ENCODE peak calls at places on chromosomes 5 and 9, in six cellular contexts. W, G, H, N, C and J are unnamed samples.

GRCh38 chr9:72871685-72872084 is 81.2 kb downstream of the ALDH1A1 start:
- DNase-seq in W (no peak), G (no peak), H (peak), N (peak), C (no peak), J (peak)

GRCh38 chr9:136864996-136865767 is 926 bp downstream of the EDF1 start:
- DNase-seq in W (no peak), G (no peak), H (no peak), N (no peak), C (peak), J (no peak)

GRCh38 chr9:4501147-4501507 is 10.9 kb downstream of the SLC1A1 start:
- DNase-seq in W (no peak), G (no peak), H (no peak), N (no peak), C (no peak), J (no peak)

GRCh38 chr9:85502815-85503643 is 238.7 kb downstream of the AGTPBP1 start:
- DNase-seq in W (no peak), G (no peak), H (no peak), N (no peak), C (no peak), J (no peak)

GRCh38 chr5:29811914-29812679 is 1381.4 kb upstream of the CDH6 start:
- DNase-seq in W (no peak), G (no peak), H (no peak), N (peak), C (no peak), J (no peak)

GRCh38 chr9:137564134-137564533 is 12.5 kb downstream of the MRPL41 start:
- DNase-seq in W (no peak), G (no peak), H (no peak), N (no peak), C (no peak), J (no peak)

GRCh38 chr9:80435591-80435990 is 863.8 kb downstream of the TLE4 start:
- DNase-seq in W (no peak), G (no peak), H (no peak), N (no peak), C (no peak), J (no peak)

GRCh38 chr9:115944166-115944948 is 209.2 kb upstream of the PAPPA start:
- DNase-seq in W (peak), G (peak), H (peak), N (peak), C (peak), J (peak)

GRCh38 chr5:50963647-50964584 is 297.5 kb downstream of the PARP8 start:
- DNase-seq in W (peak), G (no peak), H (no peak), N (no peak), C (no peak), J (no peak)

GRCh38 chr5:66134407-66134843 is 9.7 kb upstream of the SREK1 start:
- DNase-seq in W (no peak), G (no peak), H (no peak), N (no peak), C (no peak), J (no peak)

GRCh38 chr9:121558423-121558950 is 58.8 kb upstream of the GGTA1 start:
- DNase-seq in W (no peak), G (no peak), H (no peak), N (no peak), C (no peak), J (no peak)

GRCh38 chr9:115207003-115207837 is 89.3 kb upstream of the TNC start:
- DNase-seq in W (no peak), G (no peak), H (no peak), N (no peak), C (no peak), J (peak)

GRCh38 chr5:20114536-20114935 is 126.5 kb upstream of the CDH18 start:
- DNase-seq in W (no peak), G (no peak), H (no peak), N (no peak), C (no peak), J (no peak)

GRCh38 chr9:114157516-114158176 is 2.3 kb downstream of the COL27A1 start:
- DNase-seq in W (no peak), G (no peak), H (peak), N (no peak), C (no peak), J (peak)

GRCh38 chr5:2653991-2654390 is 97.5 kb downstream of the IRX2 start:
- DNase-seq in W (no peak), G (no peak), H (no peak), N (no peak), C (no peak), J (no peak)

GRCh38 chr9:97398999-97399758 is 12.7 kb upstream of the TDRD7 start:
- DNase-seq in W (peak), G (peak), H (peak), N (peak), C (peak), J (peak)

GRCh38 chr5:32439086-32439642 is 5.4 kb downstream of the ZFR start:
- DNase-seq in W (no peak), G (no peak), H (no peak), N (no peak), C (no peak), J (no peak)

GRCh38 chr5:78698218-78698751 is 49.7 kb upstream of the LHFPL2 start:
- DNase-seq in W (peak), G (no peak), H (peak), N (no peak), C (peak), J (peak)

GRCh38 chr9:24416136-24416535 is 129.6 kb downstream of the IZUMO3 start:
- DNase-seq in W (no peak), G (no peak), H (peak), N (no peak), C (no peak), J (no peak)

GRCh38 chr9:126499005-126499910 is 114.5 kb upstream of the LMX1B start:
- DNase-seq in W (no peak), G (peak), H (peak), N (peak), C (no peak), J (peak)

GRCh38 chr5:168528521-168529360 is at the start of gene FBLL1:
- DNase-seq in W (no peak), G (no peak), H (peak), N (no peak), C (no peak), J (peak)

GRCh38 chr5:126808619-126809018 is 31.7 kb downstream of the LMNB1 start:
- DNase-seq in W (no peak), G (no peak), H (peak), N (peak), C (no peak), J (peak)

GRCh38 chr5:140806834-140807775 is at the start of gene PCDHA4:
- DNase-seq in W (peak), G (no peak), H (no peak), N (peak), C (no peak), J (peak)

GRCh38 chr9:129276486-129277260 is 98.6 kb upstream of the IER5L start:
- DNase-seq in W (peak), G (no peak), H (no peak), N (no peak), C (no peak), J (no peak)
- TF ChIP-seq CTCF in W (no peak), G (no peak), H (no peak), N (no peak), C (no peak), J (no peak)

GRCh38 chr5:42654645-42655044 is 102.0 kb upstream of the CCDC152 start:
- DNase-seq in W (no peak), G (no peak), H (no peak), N (no peak), C (no peak), J (no peak)

GRCh38 chr5:42653705-42654104 is 102.9 kb upstream of the CCDC152 start:
- DNase-seq in W (no peak), G (no peak), H (no peak), N (no peak), C (no peak), J (no peak)

GRCh38 chr5:42655982-42656660 is 100.5 kb upstream of the CCDC152 start:
- DNase-seq in W (no peak), G (no peak), H (no peak), N (no peak), C (no peak), J (peak)

GRCh38 chr5:42656661-42657035 is 100.0 kb upstream of the CCDC152 start:
- DNase-seq in W (no peak), G (no peak), H (no peak), N (no peak), C (no peak), J (peak)
- H3K4me3 ChIP-seq in W (peak), G (peak), H (no peak), N (peak), C (peak), J (no peak)

GRCh38 chr5:24633705-24634325 is 11.0 kb downstream of the CDH10 start:
- DNase-seq in W (no peak), G (no peak), H (peak), N (peak), C (no peak), J (peak)
- TF ChIP-seq CTCF in W (peak), G (peak), H (peak), N (peak), C (peak), J (peak)

DNA sequence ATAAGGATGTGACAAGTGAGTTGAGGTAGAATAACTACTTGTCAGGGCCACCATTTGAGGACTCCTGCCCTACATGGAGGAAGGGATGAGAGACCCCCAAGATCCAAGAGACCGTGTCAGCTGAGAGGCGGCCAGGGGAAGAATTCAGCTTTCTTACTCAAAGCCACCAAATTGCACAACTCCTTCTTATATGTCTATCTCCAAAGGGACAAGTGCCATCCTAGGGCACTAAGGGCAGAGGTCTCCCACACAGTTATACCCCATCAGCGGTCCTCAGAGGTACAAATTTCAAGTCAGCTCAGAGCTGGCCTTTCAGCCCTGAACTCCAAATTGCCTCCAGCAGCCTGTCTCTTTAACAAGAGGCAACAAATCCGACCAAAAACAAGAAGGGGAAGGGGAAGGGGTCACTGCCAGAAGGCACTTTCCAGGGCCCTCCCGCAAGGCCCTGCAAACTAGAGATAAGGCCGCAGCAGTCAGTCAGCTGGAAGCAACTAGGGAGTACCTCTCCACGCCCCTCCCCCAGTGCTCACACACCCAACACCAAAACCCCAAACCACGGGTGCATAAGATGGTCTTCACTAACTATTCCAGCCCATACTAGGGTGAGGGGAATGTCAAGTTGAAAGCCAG is 6.1 kb upstream of the STOML2 start:
- DNase-seq in W (no peak), G (no peak), H (no peak), N (no peak), C (no peak), J (no peak)
- H3K4me3 ChIP-seq in W (no peak), G (no peak), H (no peak), N (no peak), C (no peak), J (no peak)

GRCh38 chr9:17839744-17840143 is 260.9 kb downstream of the SH3GL2 start:
- DNase-seq in W (no peak), G (no peak), H (no peak), N (no peak), C (no peak), J (no peak)

GRCh38 chr9:17843236-17843635 is 264.4 kb downstream of the SH3GL2 start:
- DNase-seq in W (no peak), G (no peak), H (no peak), N (no peak), C (no peak), J (no peak)

GRCh38 chr9:17832812-17833211 is 253.9 kb downstream of the SH3GL2 start:
- DNase-seq in W (no peak), G (no peak), H (no peak), N (no peak), C (no peak), J (no peak)

GRCh38 chr9:17833846-17834245 is 255.0 kb downstream of the SH3GL2 start:
- DNase-seq in W (no peak), G (no peak), H (no peak), N (no peak), C (no peak), J (no peak)

DNA sequence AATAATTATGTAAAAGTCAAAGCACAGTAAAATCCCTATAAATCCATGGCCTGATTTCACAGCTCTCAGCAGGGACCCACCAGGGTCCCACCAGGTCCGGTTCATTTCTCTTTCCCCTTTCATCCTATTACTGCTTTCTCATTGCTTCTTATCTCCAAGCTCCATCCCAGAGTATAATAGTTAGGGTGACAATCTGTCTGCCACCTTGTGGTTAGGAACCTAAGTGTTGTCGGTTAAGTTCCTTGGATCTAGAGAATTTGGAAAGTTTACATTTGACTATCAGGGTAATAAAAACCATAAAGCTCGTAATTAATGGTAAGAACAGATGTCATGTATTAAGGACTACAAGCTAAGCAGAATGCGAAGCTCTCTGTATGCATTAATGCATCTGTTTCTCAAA is 259.1 kb downstream of the SH3GL2 start:
- DNase-seq in W (no peak), G (no peak), H (no peak), N (peak), C (no peak), J (peak)
- TF ChIP-seq CTCF in W (no peak), G (no peak), H (no peak), N (no peak), C (no peak), J (peak)

DNA sequence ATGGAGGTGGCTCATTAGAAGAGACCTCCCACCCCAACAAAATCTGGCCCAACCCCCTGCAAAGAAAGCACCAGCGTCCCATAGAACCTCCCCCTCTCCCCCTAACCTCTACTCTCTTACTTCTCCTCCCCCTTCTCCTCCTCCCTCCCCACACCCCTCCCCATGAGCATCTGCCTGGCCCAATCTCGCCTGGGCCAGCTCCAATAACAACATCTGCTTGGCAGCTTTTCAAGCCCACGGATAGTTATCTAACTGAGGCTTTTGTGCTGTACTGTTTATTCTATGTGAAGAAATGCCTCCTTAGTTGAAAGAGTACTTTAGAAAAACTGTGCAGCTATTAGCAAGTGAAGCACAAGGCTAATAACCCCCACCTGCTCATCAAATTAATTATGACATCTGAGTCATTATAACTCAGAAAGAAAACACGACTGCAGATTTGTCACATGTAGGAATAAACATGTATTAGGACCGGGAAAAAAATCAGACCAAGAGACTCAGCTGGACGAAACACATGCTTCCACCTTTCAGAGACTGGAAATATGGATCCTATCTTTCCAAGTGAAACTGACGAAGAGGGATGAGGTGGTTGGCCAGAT is 42.8 kb downstream of the NFIB start:
- DNase-seq in W (peak), G (peak), H (peak), N (peak), C (peak), J (peak)
- H3K4me3 ChIP-seq in W (peak), G (no peak), H (no peak), N (no peak), C (peak), J (no peak)

GRCh38 chr5:149125386-149125891 is 15.9 kb upstream of the ABLIM3 start:
- DNase-seq in W (no peak), G (no peak), H (no peak), N (no peak), C (no peak), J (no peak)
- TF ChIP-seq CTCF in W (no peak), G (no peak), H (peak), N (no peak), C (peak), J (peak)

DNA sequence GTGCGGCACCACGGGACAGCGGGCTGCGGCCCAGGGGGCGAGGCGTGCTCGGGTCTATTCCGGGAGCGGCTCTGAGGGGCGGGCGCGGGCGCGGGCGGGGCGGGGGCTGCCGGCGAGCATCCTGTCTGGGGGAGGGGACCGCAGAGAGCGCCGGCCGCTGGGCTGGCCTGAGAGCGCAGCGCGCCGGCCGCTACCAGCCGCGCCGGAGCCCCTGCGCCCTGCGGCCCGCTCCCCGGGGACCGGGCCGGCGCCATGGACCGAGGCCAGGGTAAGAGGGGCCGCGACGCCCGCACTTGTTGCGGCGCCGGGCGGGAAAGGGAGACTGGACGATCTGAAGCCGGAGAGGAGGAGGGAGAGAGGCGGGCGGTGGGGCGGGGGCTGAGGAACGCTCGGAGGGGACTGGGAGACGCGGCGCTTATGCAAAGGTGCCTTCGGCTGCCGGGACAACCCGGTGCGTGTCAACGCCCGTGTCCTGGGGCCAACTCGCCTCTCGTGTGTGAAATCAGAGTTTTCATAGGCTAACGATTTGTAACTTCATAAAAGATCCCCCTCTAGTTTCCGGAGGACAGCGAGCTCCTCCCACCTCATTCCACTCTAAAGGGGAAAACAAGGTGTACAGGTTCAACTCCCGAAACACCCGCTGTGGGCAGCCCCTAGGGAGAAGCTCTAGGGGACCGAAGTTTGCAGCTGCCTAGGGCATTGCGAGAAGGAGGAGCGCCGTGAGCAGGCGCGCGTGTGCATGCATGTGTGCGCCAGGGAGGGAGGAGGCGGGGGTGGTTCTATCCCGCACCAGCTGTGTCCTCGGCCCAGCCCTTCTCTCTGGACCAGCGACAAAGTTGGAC is at the start of gene AFAP1L1:
- DNase-seq in W (peak), G (peak), H (peak), N (peak), C (peak), J (peak)
- H3K4me3 ChIP-seq in W (peak), G (peak), H (peak), N (peak), C (peak), J (peak)